ENCODE peak calls at places on chromosomes 4 and X, in six cellular contexts. One of them, this sample, is unnamed.

GRCh38 chr4:105246712-105247111 is 100.0 kb downstream of the TET2 start:
- DNase-seq in stomach: no peak
- DNase-seq in stimulated activated CD8-positive, alpha-beta memory T cell treated with anti-CD3 and anti-CD28 coated beads, Interleukin-12 subunit alpha, Interleukin-12 subunit beta, amount 100 ng/mL, for 1 hour: no peak
- DNase-seq in Right ventricle myocardium superior: no peak
- DNase-seq in choroid plexus epithelial cell: peak; percentile 82
- DNase-seq in LoVo: no peak
- DNase-seq in this sample: no peak

GRCh38 chrX:132520792-132521191 is 32.0 kb upstream of the MBNL3 start:
- DNase-seq in stomach: no peak
- DNase-seq in stimulated activated CD8-positive, alpha-beta memory T cell treated with anti-CD3 and anti-CD28 coated beads, Interleukin-12 subunit alpha, Interleukin-12 subunit beta, amount 100 ng/mL, for 1 hour: no peak
- DNase-seq in Right ventricle myocardium superior: no peak
- DNase-seq in choroid plexus epithelial cell: no peak
- DNase-seq in LoVo: no peak
- DNase-seq in this sample: no peak

GRCh38 chrX:54043696-54044125 is 562 bp downstream of the PHF8 start:
- DNase-seq in stomach: peak; percentile 34
- DNase-seq in stimulated activated CD8-positive, alpha-beta memory T cell treated with anti-CD3 and anti-CD28 coated beads, Interleukin-12 subunit alpha, Interleukin-12 subunit beta, amount 100 ng/mL, for 1 hour: peak; percentile 11
- DNase-seq in Right ventricle myocardium superior: peak; percentile 59
- DNase-seq in choroid plexus epithelial cell: no peak
- DNase-seq in LoVo: peak; percentile 15
- DNase-seq in this sample: no peak

GRCh38 chr4:36222702-36223101 is 21.6 kb downstream of the ARAP2 start:
- DNase-seq in stomach: no peak
- DNase-seq in stimulated activated CD8-positive, alpha-beta memory T cell treated with anti-CD3 and anti-CD28 coated beads, Interleukin-12 subunit alpha, Interleukin-12 subunit beta, amount 100 ng/mL, for 1 hour: no peak
- DNase-seq in Right ventricle myocardium superior: no peak
- DNase-seq in choroid plexus epithelial cell: peak; percentile 20
- DNase-seq in LoVo: no peak
- DNase-seq in this sample: no peak

GRCh38 chr4:158211288-158211687 is 1.0 kb downstream of the TMEM144 start:
- DNase-seq in stomach: peak; percentile 28
- DNase-seq in stimulated activated CD8-positive, alpha-beta memory T cell treated with anti-CD3 and anti-CD28 coated beads, Interleukin-12 subunit alpha, Interleukin-12 subunit beta, amount 100 ng/mL, for 1 hour: no peak
- DNase-seq in Right ventricle myocardium superior: no peak
- DNase-seq in choroid plexus epithelial cell: peak; percentile 12
- DNase-seq in LoVo: peak; percentile 14
- DNase-seq in this sample: no peak

GRCh38 chrX:24395775-24396174 is 35.3 kb downstream of the SUPT20HL1 start:
- DNase-seq in stomach: peak; percentile 31
- DNase-seq in stimulated activated CD8-positive, alpha-beta memory T cell treated with anti-CD3 and anti-CD28 coated beads, Interleukin-12 subunit alpha, Interleukin-12 subunit beta, amount 100 ng/mL, for 1 hour: peak; percentile 7
- DNase-seq in Right ventricle myocardium superior: no peak
- DNase-seq in choroid plexus epithelial cell: peak; percentile 84
- DNase-seq in LoVo: peak; percentile 55
- DNase-seq in this sample: no peak

GRCh38 chr4:187286536-187286935 is 562.9 kb upstream of the FAT1 start:
- DNase-seq in stomach: no peak
- DNase-seq in stimulated activated CD8-positive, alpha-beta memory T cell treated with anti-CD3 and anti-CD28 coated beads, Interleukin-12 subunit alpha, Interleukin-12 subunit beta, amount 100 ng/mL, for 1 hour: no peak
- DNase-seq in Right ventricle myocardium superior: no peak
- DNase-seq in choroid plexus epithelial cell: peak; percentile 31
- DNase-seq in LoVo: no peak
- DNase-seq in this sample: no peak

GRCh38 chr4:47221721-47222120 is 190.4 kb downstream of the GABRB1 start:
- DNase-seq in stomach: no peak
- DNase-seq in stimulated activated CD8-positive, alpha-beta memory T cell treated with anti-CD3 and anti-CD28 coated beads, Interleukin-12 subunit alpha, Interleukin-12 subunit beta, amount 100 ng/mL, for 1 hour: no peak
- DNase-seq in Right ventricle myocardium superior: no peak
- DNase-seq in choroid plexus epithelial cell: peak; percentile 87
- DNase-seq in LoVo: no peak
- DNase-seq in this sample: no peak

GRCh38 chrX:105701310-105702052 is 120.9 kb upstream of the NRK start:
- DNase-seq in stomach: no peak
- DNase-seq in stimulated activated CD8-positive, alpha-beta memory T cell treated with anti-CD3 and anti-CD28 coated beads, Interleukin-12 subunit alpha, Interleukin-12 subunit beta, amount 100 ng/mL, for 1 hour: no peak
- DNase-seq in Right ventricle myocardium superior: no peak
- DNase-seq in choroid plexus epithelial cell: peak; percentile 38
- DNase-seq in LoVo: no peak
- DNase-seq in this sample: no peak

GRCh38 chrX:149982310-149982709 is 44.0 kb upstream of the EOLA2 start:
- DNase-seq in stomach: no peak
- DNase-seq in stimulated activated CD8-positive, alpha-beta memory T cell treated with anti-CD3 and anti-CD28 coated beads, Interleukin-12 subunit alpha, Interleukin-12 subunit beta, amount 100 ng/mL, for 1 hour: no peak
- DNase-seq in Right ventricle myocardium superior: no peak
- DNase-seq in choroid plexus epithelial cell: no peak
- DNase-seq in LoVo: no peak
- DNase-seq in this sample: no peak

GRCh38 chr4:42555828-42556227 is 101.1 kb downstream of the ATP8A1 start:
- DNase-seq in stomach: no peak
- DNase-seq in stimulated activated CD8-positive, alpha-beta memory T cell treated with anti-CD3 and anti-CD28 coated beads, Interleukin-12 subunit alpha, Interleukin-12 subunit beta, amount 100 ng/mL, for 1 hour: no peak
- DNase-seq in Right ventricle myocardium superior: no peak
- DNase-seq in choroid plexus epithelial cell: peak; percentile 12
- DNase-seq in LoVo: no peak
- DNase-seq in this sample: no peak

GRCh38 chr4:104815593-104816156 is 321.0 kb upstream of the CXXC4 start:
- DNase-seq in stomach: no peak
- DNase-seq in stimulated activated CD8-positive, alpha-beta memory T cell treated with anti-CD3 and anti-CD28 coated beads, Interleukin-12 subunit alpha, Interleukin-12 subunit beta, amount 100 ng/mL, for 1 hour: no peak
- DNase-seq in Right ventricle myocardium superior: no peak
- DNase-seq in choroid plexus epithelial cell: no peak
- DNase-seq in LoVo: no peak
- DNase-seq in this sample: no peak

GRCh38 chr4:48237996-48238645 is 31.5 kb downstream of the TEC start:
- DNase-seq in stomach: no peak
- DNase-seq in stimulated activated CD8-positive, alpha-beta memory T cell treated with anti-CD3 and anti-CD28 coated beads, Interleukin-12 subunit alpha, Interleukin-12 subunit beta, amount 100 ng/mL, for 1 hour: no peak
- DNase-seq in Right ventricle myocardium superior: no peak
- DNase-seq in choroid plexus epithelial cell: peak; percentile 78
- DNase-seq in LoVo: no peak
- DNase-seq in this sample: no peak

GRCh38 chr4:75908555-75908954 is 6.3 kb upstream of the PPEF2 start:
- DNase-seq in stomach: no peak
- DNase-seq in stimulated activated CD8-positive, alpha-beta memory T cell treated with anti-CD3 and anti-CD28 coated beads, Interleukin-12 subunit alpha, Interleukin-12 subunit beta, amount 100 ng/mL, for 1 hour: no peak
- DNase-seq in Right ventricle myocardium superior: no peak
- DNase-seq in choroid plexus epithelial cell: peak; percentile 78
- DNase-seq in LoVo: no peak
- DNase-seq in this sample: no peak

GRCh38 chr4:71860643-71861042 is 76.8 kb upstream of the GC start:
- DNase-seq in stomach: no peak
- DNase-seq in stimulated activated CD8-positive, alpha-beta memory T cell treated with anti-CD3 and anti-CD28 coated beads, Interleukin-12 subunit alpha, Interleukin-12 subunit beta, amount 100 ng/mL, for 1 hour: no peak
- DNase-seq in Right ventricle myocardium superior: no peak
- DNase-seq in choroid plexus epithelial cell: peak; percentile 0
- DNase-seq in LoVo: no peak
- DNase-seq in this sample: no peak

GRCh38 chr4:33369366-33369899 is 2649.3 kb downstream of the PCDH7 start:
- DNase-seq in stomach: no peak
- DNase-seq in stimulated activated CD8-positive, alpha-beta memory T cell treated with anti-CD3 and anti-CD28 coated beads, Interleukin-12 subunit alpha, Interleukin-12 subunit beta, amount 100 ng/mL, for 1 hour: no peak
- DNase-seq in Right ventricle myocardium superior: no peak
- DNase-seq in choroid plexus epithelial cell: peak; percentile 51
- DNase-seq in LoVo: peak; percentile 31
- DNase-seq in this sample: no peak

GRCh38 chr4:59161249-59161648 is 2038.9 kb upstream of the ADGRL3 start:
- DNase-seq in stomach: no peak
- DNase-seq in stimulated activated CD8-positive, alpha-beta memory T cell treated with anti-CD3 and anti-CD28 coated beads, Interleukin-12 subunit alpha, Interleukin-12 subunit beta, amount 100 ng/mL, for 1 hour: no peak
- DNase-seq in Right ventricle myocardium superior: no peak
- DNase-seq in choroid plexus epithelial cell: no peak
- DNase-seq in LoVo: no peak
- DNase-seq in this sample: no peak

GRCh38 chr4:84470204-84470785 is 28.8 kb downstream of the NKX6-1 start:
- DNase-seq in stomach: no peak
- DNase-seq in stimulated activated CD8-positive, alpha-beta memory T cell treated with anti-CD3 and anti-CD28 coated beads, Interleukin-12 subunit alpha, Interleukin-12 subunit beta, amount 100 ng/mL, for 1 hour: no peak
- DNase-seq in Right ventricle myocardium superior: no peak
- DNase-seq in choroid plexus epithelial cell: peak; percentile 26
- DNase-seq in LoVo: no peak
- DNase-seq in this sample: no peak

GRCh38 chr4:134200811-134201215 is 776 bp downstream of the PABPC4L start:
- DNase-seq in stomach: no peak
- DNase-seq in stimulated activated CD8-positive, alpha-beta memory T cell treated with anti-CD3 and anti-CD28 coated beads, Interleukin-12 subunit alpha, Interleukin-12 subunit beta, amount 100 ng/mL, for 1 hour: no peak
- DNase-seq in Right ventricle myocardium superior: peak; percentile 42
- DNase-seq in choroid plexus epithelial cell: peak; percentile 13
- DNase-seq in LoVo: no peak
- DNase-seq in this sample: peak; percentile 49

GRCh38 chr4:163544407-163545038 is 50.0 kb downstream of the TMA16 start:
- DNase-seq in stomach: peak; percentile 54
- DNase-seq in stimulated activated CD8-positive, alpha-beta memory T cell treated with anti-CD3 and anti-CD28 coated beads, Interleukin-12 subunit alpha, Interleukin-12 subunit beta, amount 100 ng/mL, for 1 hour: peak; percentile 33
- DNase-seq in Right ventricle myocardium superior: peak; percentile 76
- DNase-seq in choroid plexus epithelial cell: peak; percentile 65
- DNase-seq in LoVo: peak; percentile 58
- DNase-seq in this sample: peak; percentile 77

GRCh38 chr4:74418063-74418670 is 26.8 kb upstream of the AREG start:
- DNase-seq in stomach: no peak
- DNase-seq in stimulated activated CD8-positive, alpha-beta memory T cell treated with anti-CD3 and anti-CD28 coated beads, Interleukin-12 subunit alpha, Interleukin-12 subunit beta, amount 100 ng/mL, for 1 hour: no peak
- DNase-seq in Right ventricle myocardium superior: no peak
- DNase-seq in choroid plexus epithelial cell: peak; percentile 83
- DNase-seq in LoVo: peak; percentile 83
- DNase-seq in this sample: no peak

GRCh38 chrX:10041383-10041782 is 74.2 kb downstream of the CLDN34 start:
- DNase-seq in stomach: no peak
- DNase-seq in stimulated activated CD8-positive, alpha-beta memory T cell treated with anti-CD3 and anti-CD28 coated beads, Interleukin-12 subunit alpha, Interleukin-12 subunit beta, amount 100 ng/mL, for 1 hour: no peak
- DNase-seq in Right ventricle myocardium superior: no peak
- DNase-seq in choroid plexus epithelial cell: peak; percentile 80
- DNase-seq in LoVo: peak; percentile 22
- DNase-seq in this sample: no peak

GRCh38 chrX:95058815-95059214 is 1384.8 kb downstream of the FAM133A start:
- DNase-seq in stomach: no peak
- DNase-seq in stimulated activated CD8-positive, alpha-beta memory T cell treated with anti-CD3 and anti-CD28 coated beads, Interleukin-12 subunit alpha, Interleukin-12 subunit beta, amount 100 ng/mL, for 1 hour: no peak
- DNase-seq in Right ventricle myocardium superior: no peak
- DNase-seq in choroid plexus epithelial cell: peak; percentile 76
- DNase-seq in LoVo: no peak
- DNase-seq in this sample: no peak

GRCh38 chr4:176123710-176124407 is 58.2 kb downstream of the WDR17 start:
- DNase-seq in stomach: peak; percentile 26
- DNase-seq in stimulated activated CD8-positive, alpha-beta memory T cell treated with anti-CD3 and anti-CD28 coated beads, Interleukin-12 subunit alpha, Interleukin-12 subunit beta, amount 100 ng/mL, for 1 hour: no peak
- DNase-seq in Right ventricle myocardium superior: no peak
- DNase-seq in choroid plexus epithelial cell: peak; percentile 33
- DNase-seq in LoVo: peak; percentile 28
- DNase-seq in this sample: no peak

GRCh38 chr4:110163327-110164070 is 34.9 kb downstream of the ELOVL6 start:
- DNase-seq in stomach: no peak
- DNase-seq in stimulated activated CD8-positive, alpha-beta memory T cell treated with anti-CD3 and anti-CD28 coated beads, Interleukin-12 subunit alpha, Interleukin-12 subunit beta, amount 100 ng/mL, for 1 hour: no peak
- DNase-seq in Right ventricle myocardium superior: no peak
- DNase-seq in choroid plexus epithelial cell: peak; percentile 80
- DNase-seq in LoVo: peak; percentile 67
- DNase-seq in this sample: no peak

GRCh38 chr4:144574004-144574403 is 72.0 kb upstream of the HHIP start:
- DNase-seq in stomach: no peak
- DNase-seq in stimulated activated CD8-positive, alpha-beta memory T cell treated with anti-CD3 and anti-CD28 coated beads, Interleukin-12 subunit alpha, Interleukin-12 subunit beta, amount 100 ng/mL, for 1 hour: no peak
- DNase-seq in Right ventricle myocardium superior: no peak
- DNase-seq in choroid plexus epithelial cell: no peak
- DNase-seq in LoVo: no peak
- DNase-seq in this sample: no peak

GRCh38 chr4:16827045-16827444 is 71.4 kb downstream of the LDB2 start:
- DNase-seq in stomach: no peak
- DNase-seq in stimulated activated CD8-positive, alpha-beta memory T cell treated with anti-CD3 and anti-CD28 coated beads, Interleukin-12 subunit alpha, Interleukin-12 subunit beta, amount 100 ng/mL, for 1 hour: no peak
- DNase-seq in Right ventricle myocardium superior: no peak
- DNase-seq in choroid plexus epithelial cell: no peak
- DNase-seq in LoVo: no peak
- DNase-seq in this sample: no peak

GRCh38 chrX:107752037-107752436 is 23.6 kb downstream of the TSC22D3 start:
- DNase-seq in stomach: no peak
- DNase-seq in stimulated activated CD8-positive, alpha-beta memory T cell treated with anti-CD3 and anti-CD28 coated beads, Interleukin-12 subunit alpha, Interleukin-12 subunit beta, amount 100 ng/mL, for 1 hour: no peak
- DNase-seq in Right ventricle myocardium superior: no peak
- DNase-seq in choroid plexus epithelial cell: no peak
- DNase-seq in LoVo: no peak
- DNase-seq in this sample: no peak

GRCh38 chr4:125323547-125324100 is 8.9 kb downstream of the FAT4 start:
- DNase-seq in stomach: no peak
- DNase-seq in stimulated activated CD8-positive, alpha-beta memory T cell treated with anti-CD3 and anti-CD28 coated beads, Interleukin-12 subunit alpha, Interleukin-12 subunit beta, amount 100 ng/mL, for 1 hour: no peak
- DNase-seq in Right ventricle myocardium superior: no peak
- DNase-seq in choroid plexus epithelial cell: peak; percentile 79
- DNase-seq in LoVo: no peak
- DNase-seq in this sample: no peak

GRCh38 chrX:132612990-132613564 is 124.2 kb upstream of the MBNL3 start:
- DNase-seq in stomach: peak; percentile 56
- DNase-seq in stimulated activated CD8-positive, alpha-beta memory T cell treated with anti-CD3 and anti-CD28 coated beads, Interleukin-12 subunit alpha, Interleukin-12 subunit beta, amount 100 ng/mL, for 1 hour: peak; percentile 7
- DNase-seq in Right ventricle myocardium superior: peak; percentile 54
- DNase-seq in choroid plexus epithelial cell: peak; percentile 51
- DNase-seq in LoVo: peak; percentile 7
- DNase-seq in this sample: no peak

GRCh38 chrX:41010188-41010846 is 74.9 kb upstream of the USP9X start:
- DNase-seq in stomach: peak; percentile 79
- DNase-seq in stimulated activated CD8-positive, alpha-beta memory T cell treated with anti-CD3 and anti-CD28 coated beads, Interleukin-12 subunit alpha, Interleukin-12 subunit beta, amount 100 ng/mL, for 1 hour: peak; percentile 4
- DNase-seq in Right ventricle myocardium superior: peak; percentile 87
- DNase-seq in choroid plexus epithelial cell: peak; percentile 94
- DNase-seq in LoVo: peak; percentile 72
- DNase-seq in this sample: peak; percentile 94

GRCh38 chr4:89021678-89022077 is 35.3 kb downstream of the FAM13A start:
- DNase-seq in stomach: no peak
- DNase-seq in stimulated activated CD8-positive, alpha-beta memory T cell treated with anti-CD3 and anti-CD28 coated beads, Interleukin-12 subunit alpha, Interleukin-12 subunit beta, amount 100 ng/mL, for 1 hour: no peak
- DNase-seq in Right ventricle myocardium superior: no peak
- DNase-seq in choroid plexus epithelial cell: no peak
- DNase-seq in LoVo: no peak
- DNase-seq in this sample: no peak

GRCh38 chr4:34181311-34181808 is 2063.0 kb downstream of the ARAP2 start:
- DNase-seq in stomach: no peak
- DNase-seq in stimulated activated CD8-positive, alpha-beta memory T cell treated with anti-CD3 and anti-CD28 coated beads, Interleukin-12 subunit alpha, Interleukin-12 subunit beta, amount 100 ng/mL, for 1 hour: no peak
- DNase-seq in Right ventricle myocardium superior: no peak
- DNase-seq in choroid plexus epithelial cell: peak; percentile 90
- DNase-seq in LoVo: peak; percentile 24
- DNase-seq in this sample: no peak

GRCh38 chr4:55012363-55013255 is 112.8 kb downstream of the KDR start:
- DNase-seq in stomach: no peak
- DNase-seq in stimulated activated CD8-positive, alpha-beta memory T cell treated with anti-CD3 and anti-CD28 coated beads, Interleukin-12 subunit alpha, Interleukin-12 subunit beta, amount 100 ng/mL, for 1 hour: no peak
- DNase-seq in Right ventricle myocardium superior: no peak
- DNase-seq in choroid plexus epithelial cell: peak; percentile 61
- DNase-seq in LoVo: no peak
- DNase-seq in this sample: no peak

GRCh38 chr4:2284934-2285664 is 23.2 kb upstream of the MXD4 start:
- DNase-seq in stomach: no peak
- DNase-seq in stimulated activated CD8-positive, alpha-beta memory T cell treated with anti-CD3 and anti-CD28 coated beads, Interleukin-12 subunit alpha, Interleukin-12 subunit beta, amount 100 ng/mL, for 1 hour: no peak
- DNase-seq in Right ventricle myocardium superior: peak; percentile 31
- DNase-seq in choroid plexus epithelial cell: peak; percentile 41
- DNase-seq in LoVo: no peak
- DNase-seq in this sample: peak; percentile 37

GRCh38 chr4:145307120-145307519 is 126.7 kb upstream of the OTUD4 start:
- DNase-seq in stomach: no peak
- DNase-seq in stimulated activated CD8-positive, alpha-beta memory T cell treated with anti-CD3 and anti-CD28 coated beads, Interleukin-12 subunit alpha, Interleukin-12 subunit beta, amount 100 ng/mL, for 1 hour: no peak
- DNase-seq in Right ventricle myocardium superior: no peak
- DNase-seq in choroid plexus epithelial cell: no peak
- DNase-seq in LoVo: no peak
- DNase-seq in this sample: no peak

GRCh38 chr4:78308517-78308916 is 243.1 kb upstream of the ANXA3 start:
- DNase-seq in stomach: no peak
- DNase-seq in stimulated activated CD8-positive, alpha-beta memory T cell treated with anti-CD3 and anti-CD28 coated beads, Interleukin-12 subunit alpha, Interleukin-12 subunit beta, amount 100 ng/mL, for 1 hour: no peak
- DNase-seq in Right ventricle myocardium superior: no peak
- DNase-seq in choroid plexus epithelial cell: no peak
- DNase-seq in LoVo: no peak
- DNase-seq in this sample: no peak

GRCh38 chr4:99634742-99635360 is 22.8 kb downstream of the C4orf54 start:
- DNase-seq in stomach: no peak
- DNase-seq in stimulated activated CD8-positive, alpha-beta memory T cell treated with anti-CD3 and anti-CD28 coated beads, Interleukin-12 subunit alpha, Interleukin-12 subunit beta, amount 100 ng/mL, for 1 hour: no peak
- DNase-seq in Right ventricle myocardium superior: no peak
- DNase-seq in choroid plexus epithelial cell: no peak
- DNase-seq in LoVo: no peak
- DNase-seq in this sample: no peak